ENCODE peak calls at places on chromosomes 16 and 17, in eight cellular contexts. X is DMS79; Y is AML-193; I is right lobe of liver; M is ascending aorta; P is activated naive CD4-positive, alpha-beta T cell treated with Interleukin-2 at 50 U/mL for 16 hours; D is activated T-cell treated with anti-CD3 and anti-CD28 coated beads for 48 hours; H is activated T-helper 9 cell treated with anti-CD3 and anti-CD28 coated beads, Interleukin-2, amount 50 U/mL, for 16 hours. J is an unnamed sample.

GRCh38 chr16:89646906-89647305 is 10.6 kb downstream of the CHMP1A start:
- DNase-seq in Y (no peak), I (no peak), P (no peak), X (no peak), H (no peak), M (no peak), D (no peak), J (peak)

GRCh38 chr17:27533874-27534815 is 77.9 kb downstream of the KSR1 start:
- DNase-seq in H (no peak), Y (no peak), I (no peak), X (no peak), M (no peak), P (no peak), D (no peak), J (peak)

GRCh38 chr17:79843475-79843916 is 4.3 kb upstream of the CBX4 start:
- DNase-seq in Y (no peak), X (peak), M (no peak), H (no peak), P (peak), I (peak), D (no peak), J (no peak)

GRCh38 chr16:4414187-4414909 is 2.0 kb downstream of the CORO7 start:
- DNase-seq in M (no peak), Y (no peak), D (peak), I (no peak), X (no peak), P (peak), H (peak), J (peak)

GRCh38 chr17:69012895-69013805 is 47.6 kb downstream of the ABCA9 start:
- DNase-seq in H (no peak), P (no peak), D (no peak), I (no peak), M (no peak), X (no peak), Y (no peak), J (peak)

GRCh38 chr16:13866073-13866472 is 53.9 kb upstream of the ERCC4 start:
- DNase-seq in H (no peak), I (peak), X (no peak), M (peak), Y (peak), P (peak), D (peak), J (peak)

GRCh38 chr17:81865733-81866439 is 5.3 kb downstream of the ARHGDIA start:
- DNase-seq in I (peak), Y (no peak), D (no peak), M (no peak), P (no peak), H (no peak), X (no peak), J (no peak)

GRCh38 chr16:24906199-24906808 is 60.5 kb downstream of the SLC5A11 start:
- DNase-seq in H (no peak), P (no peak), I (no peak), D (no peak), X (no peak), Y (no peak), M (no peak), J (peak)

GRCh38 chr17:82212331-82213250 is at the start of gene CCDC57:
- DNase-seq in X (no peak), M (peak), P (peak), I (peak), H (peak), D (peak), Y (peak), J (peak)

GRCh38 chr17:57084802-57085447 is at the start of gene AKAP1:
- DNase-seq in M (peak), P (peak), H (peak), X (peak), I (peak), D (peak), Y (peak), J (peak)

GRCh38 chr17:68074279-68074678 is 38.7 kb downstream of the KPNA2 start:
- DNase-seq in Y (no peak), P (no peak), X (no peak), H (no peak), I (no peak), M (no peak), D (no peak), J (no peak)

GRCh38 chr16:27383511-27384243 is 18.3 kb upstream of the IL21R start:
- DNase-seq in I (no peak), P (no peak), M (peak), Y (peak), X (no peak), D (no peak), H (no peak), J (no peak)

GRCh38 chr16:67013238-67013822 is 15.6 kb upstream of the CBFB start:
- DNase-seq in P (no peak), D (no peak), M (peak), X (no peak), H (no peak), I (no peak), Y (no peak), J (no peak)

GRCh38 chr16:51538707-51539604 is 387.9 kb upstream of the SALL1 start:
- DNase-seq in X (no peak), H (no peak), D (no peak), P (no peak), I (no peak), M (no peak), Y (no peak), J (peak)

GRCh38 chr16:88747588-88748301 is 37.3 kb downstream of the PIEZO1 start:
- DNase-seq in H (no peak), I (peak), X (no peak), P (peak), D (peak), Y (peak), M (no peak), J (peak)

GRCh38 chr16:66103245-66103644 is 263.2 kb upstream of the CDH5 start:
- DNase-seq in Y (no peak), P (no peak), I (no peak), M (no peak), X (no peak), H (no peak), D (no peak), J (no peak)

GRCh38 chr16:53168744-53169143 is 114.0 kb downstream of the CHD9 start:
- DNase-seq in Y (no peak), D (no peak), P (no peak), I (no peak), H (no peak), M (no peak), X (no peak), J (no peak)

GRCh38 chr17:73541111-73541510 is 103.1 kb downstream of the SDK2 start:
- DNase-seq in M (no peak), X (no peak), I (no peak), H (no peak), P (no peak), Y (no peak), D (no peak), J (peak)

GRCh38 chr16:53421248-53421647 is 13.0 kb upstream of the RBL2 start:
- DNase-seq in H (no peak), M (no peak), P (no peak), X (no peak), Y (no peak), D (no peak), I (no peak), J (no peak)

GRCh38 chr16:19108409-19109287 is 5.1 kb upstream of the ITPRIPL2 start:
- DNase-seq in H (no peak), M (no peak), P (no peak), X (no peak), D (no peak), Y (no peak), I (no peak), J (peak)

GRCh38 chr17:40075216-40076100 is 12.7 kb downstream of the THRA start:
- DNase-seq in I (peak), H (peak), P (peak), X (peak), M (peak), D (peak), Y (peak), J (peak)

GRCh38 chr17:43975898-43976297 is 22.2 kb upstream of the PYY start:
- DNase-seq in P (no peak), H (no peak), M (no peak), X (no peak), D (no peak), I (no peak), Y (no peak), J (no peak)

GRCh38 chr16:80366023-80366422 is 174.8 kb upstream of the DYNLRB2 start:
- DNase-seq in M (no peak), H (no peak), D (no peak), I (no peak), P (no peak), X (no peak), Y (no peak), J (peak)

J was measured in bronchial epithelial cell.